ENCODE peak calls at places on chromosomes 7 and 10, in eight cellular contexts. U is lower leg skin; V is stimulated activated CD4-positive, alpha-beta T cell treated with anti-CD3 and anti-CD28 coated beads, Interleukin-1b, Interleukin-23, amount 100 ng/mL, for 24 hours; L is cardiac septum; K is left ventricle myocardium inferior; W is activated CD4-positive, alpha-beta T cell treated with anti-CD3 and anti-CD28 coated beads for 36 hours; G is mesenchymal stem cell; F is effector CD8-positive, alpha-beta T cell. N is an unnamed sample.

GRCh38 chr7:98354511-98355249 is 46.2 kb downstream of the BAIAP2L1 start:
- DNase-seq in U (peak), V (no peak), L (no peak), K (no peak), W (no peak), G (peak), F (no peak), N (no peak)

GRCh38 chr10:112738586-112739218 is 211.3 kb upstream of the TCF7L2 start:
- DNase-seq in U (no peak), V (no peak), L (no peak), K (no peak), W (no peak), G (peak), F (no peak), N (no peak)

GRCh38 chr7:8710124-8710523 is 276.7 kb downstream of the NXPH1 start:
- DNase-seq in U (no peak), V (no peak), L (no peak), K (no peak), W (no peak), G (no peak), F (no peak), N (no peak)

GRCh38 chr10:123521076-123521475 is 145.1 kb upstream of the GPR26 start:
- DNase-seq in U (no peak), V (no peak), L (no peak), K (no peak), W (no peak), G (no peak), F (no peak), N (no peak)

GRCh38 chr10:101493782-101494281 is 94.2 kb downstream of the POLL start:
- DNase-seq in U (no peak), V (no peak), L (no peak), K (no peak), W (no peak), G (no peak), F (no peak), N (no peak)

GRCh38 chr7:56174346-56175085 is 58.3 kb upstream of the NUPR2 start:
- DNase-seq in U (no peak), V (no peak), L (no peak), K (no peak), W (no peak), G (no peak), F (no peak), N (no peak)

GRCh38 chr10:83222300-83222699 is 917.0 kb upstream of the GHITM start:
- DNase-seq in U (no peak), V (no peak), L (no peak), K (no peak), W (no peak), G (no peak), F (no peak), N (no peak)

GRCh38 chr7:5678295-5679046 is 103.0 kb downstream of the RNF216 start:
- DNase-seq in U (no peak), V (no peak), L (no peak), K (no peak), W (no peak), G (no peak), F (no peak), N (no peak)

GRCh38 chr10:3229815-3230214 is 57.2 kb upstream of the PITRM1 start:
- DNase-seq in U (no peak), V (no peak), L (no peak), K (no peak), W (no peak), G (peak), F (no peak), N (no peak)

GRCh38 chr10:71678057-71678805 is 41.3 kb downstream of the C10orf105 start:
- DNase-seq in U (no peak), V (no peak), L (no peak), K (no peak), W (no peak), G (no peak), F (no peak), N (no peak)